ENCODE peak calls at places on chromosomes 16 and 17, in eight cellular contexts. One of them, this sample, is unnamed.

GRCh38 chr17:36599546-36600250 is 1.7 kb upstream of the MRM1 start:
- DNase-seq in right cardiac atrium: no peak
- DNase-seq in mesendoderm: no peak
- DNase-seq in PC-9: no peak
- DNase-seq in adrenal gland: no peak
- DNase-seq in fibroblast of villous mesenchyme: no peak
- DNase-seq in neural progenitor cell: no peak
- DNase-seq in naive thymus-derived CD4-positive, alpha-beta T cell: no peak
- DNase-seq in this sample: no peak

GRCh38 chr16:11819798-11820197 is 22.7 kb upstream of the ZC3H7A start:
- DNase-seq in PC-9: no peak
- DNase-seq in adrenal gland: no peak
- DNase-seq in fibroblast of villous mesenchyme: no peak
- DNase-seq in mesendoderm: no peak
- DNase-seq in naive thymus-derived CD4-positive, alpha-beta T cell: no peak
- DNase-seq in neural progenitor cell: no peak
- DNase-seq in right cardiac atrium: no peak
- DNase-seq in this sample: no peak

GRCh38 chr17:36657763-36658490 is 56.5 kb downstream of the MRM1 start:
- DNase-seq in adrenal gland: no peak
- DNase-seq in naive thymus-derived CD4-positive, alpha-beta T cell: no peak
- DNase-seq in fibroblast of villous mesenchyme: peak
- DNase-seq in neural progenitor cell: peak
- DNase-seq in right cardiac atrium: peak
- DNase-seq in PC-9: no peak
- DNase-seq in mesendoderm: peak
- DNase-seq in this sample: no peak

GRCh38 chr17:31692632-31693031 is 166.4 kb downstream of the COPRS start:
- DNase-seq in right cardiac atrium: no peak
- DNase-seq in fibroblast of villous mesenchyme: no peak
- DNase-seq in neural progenitor cell: no peak
- DNase-seq in naive thymus-derived CD4-positive, alpha-beta T cell: no peak
- DNase-seq in adrenal gland: no peak
- DNase-seq in mesendoderm: no peak
- DNase-seq in PC-9: no peak
- DNase-seq in this sample: no peak

GRCh38 chr16:79601092-79601977 is 798 bp upstream of the MAF start:
- DNase-seq in PC-9: no peak
- DNase-seq in adrenal gland: peak
- DNase-seq in neural progenitor cell: peak
- DNase-seq in fibroblast of villous mesenchyme: peak
- DNase-seq in naive thymus-derived CD4-positive, alpha-beta T cell: peak
- DNase-seq in mesendoderm: peak
- DNase-seq in right cardiac atrium: peak
- DNase-seq in this sample: no peak

GRCh38 chr17:73304438-73304837 is 7.4 kb downstream of the CDC42EP4 start:
- DNase-seq in neural progenitor cell: no peak
- DNase-seq in naive thymus-derived CD4-positive, alpha-beta T cell: no peak
- DNase-seq in right cardiac atrium: no peak
- DNase-seq in mesendoderm: peak
- DNase-seq in adrenal gland: no peak
- DNase-seq in PC-9: no peak
- DNase-seq in fibroblast of villous mesenchyme: peak
- DNase-seq in this sample: no peak

GRCh38 chr17:18987230-18987610 is 17.3 kb downstream of the FAM83G start:
- DNase-seq in PC-9: no peak
- DNase-seq in neural progenitor cell: no peak
- DNase-seq in right cardiac atrium: peak
- DNase-seq in mesendoderm: no peak
- DNase-seq in adrenal gland: no peak
- DNase-seq in fibroblast of villous mesenchyme: no peak
- DNase-seq in naive thymus-derived CD4-positive, alpha-beta T cell: no peak
- DNase-seq in this sample: no peak

GRCh38 chr17:38585056-38585804 is 20.5 kb downstream of the SRCIN1 start:
- DNase-seq in PC-9: peak
- DNase-seq in naive thymus-derived CD4-positive, alpha-beta T cell: no peak
- DNase-seq in adrenal gland: no peak
- DNase-seq in fibroblast of villous mesenchyme: no peak
- DNase-seq in neural progenitor cell: peak
- DNase-seq in right cardiac atrium: no peak
- DNase-seq in mesendoderm: peak
- DNase-seq in this sample: no peak

GRCh38 chr17:21041753-21042433 is 918 bp downstream of the USP22 start:
- DNase-seq in adrenal gland: peak
- DNase-seq in naive thymus-derived CD4-positive, alpha-beta T cell: peak
- DNase-seq in mesendoderm: peak
- DNase-seq in PC-9: peak
- DNase-seq in right cardiac atrium: peak
- DNase-seq in fibroblast of villous mesenchyme: peak
- DNase-seq in neural progenitor cell: peak
- DNase-seq in this sample: peak

GRCh38 chr16:4586297-4586696 is 28.4 kb downstream of the UBALD1 start:
- DNase-seq in right cardiac atrium: no peak
- DNase-seq in PC-9: no peak
- DNase-seq in naive thymus-derived CD4-positive, alpha-beta T cell: no peak
- DNase-seq in mesendoderm: no peak
- DNase-seq in adrenal gland: no peak
- DNase-seq in neural progenitor cell: no peak
- DNase-seq in fibroblast of villous mesenchyme: no peak
- DNase-seq in this sample: no peak

GRCh38 chr16:28258571-28258970 is 33.8 kb upstream of the SBK1 start:
- DNase-seq in adrenal gland: no peak
- DNase-seq in PC-9: peak
- DNase-seq in mesendoderm: no peak
- DNase-seq in right cardiac atrium: peak
- DNase-seq in naive thymus-derived CD4-positive, alpha-beta T cell: no peak
- DNase-seq in fibroblast of villous mesenchyme: no peak
- DNase-seq in neural progenitor cell: peak
- DNase-seq in this sample: no peak

GRCh38 chr17:74923538-74924249 is 379 bp upstream of the OTOP2 start:
- DNase-seq in neural progenitor cell: peak
- DNase-seq in fibroblast of villous mesenchyme: peak
- DNase-seq in right cardiac atrium: peak
- DNase-seq in PC-9: no peak
- DNase-seq in mesendoderm: peak
- DNase-seq in naive thymus-derived CD4-positive, alpha-beta T cell: peak
- DNase-seq in adrenal gland: peak
- DNase-seq in this sample: no peak

GRCh38 chr17:43952724-43953666 is 745 bp downstream of the PYY start:
- DNase-seq in naive thymus-derived CD4-positive, alpha-beta T cell: no peak
- DNase-seq in adrenal gland: no peak
- DNase-seq in mesendoderm: peak
- DNase-seq in fibroblast of villous mesenchyme: no peak
- DNase-seq in PC-9: no peak
- DNase-seq in neural progenitor cell: peak
- DNase-seq in right cardiac atrium: no peak
- DNase-seq in this sample: no peak

GRCh38 chr17:50123649-50124349 is 6.2 kb downstream of the SAMD14 start:
- DNase-seq in mesendoderm: peak
- DNase-seq in naive thymus-derived CD4-positive, alpha-beta T cell: no peak
- DNase-seq in right cardiac atrium: peak
- DNase-seq in PC-9: no peak
- DNase-seq in neural progenitor cell: peak
- DNase-seq in fibroblast of villous mesenchyme: peak
- DNase-seq in adrenal gland: no peak
- DNase-seq in this sample: no peak

GRCh38 chr16:88681709-88682451 is 4.4 kb downstream of the SNAI3 start:
- DNase-seq in PC-9: no peak
- DNase-seq in neural progenitor cell: no peak
- DNase-seq in naive thymus-derived CD4-positive, alpha-beta T cell: no peak
- DNase-seq in adrenal gland: no peak
- DNase-seq in fibroblast of villous mesenchyme: no peak
- DNase-seq in mesendoderm: no peak
- DNase-seq in right cardiac atrium: no peak
- DNase-seq in this sample: no peak

GRCh38 chr16:3793161-3793576 is 75.8 kb upstream of the TRAP1 start:
- DNase-seq in right cardiac atrium: peak
- DNase-seq in neural progenitor cell: no peak
- DNase-seq in mesendoderm: peak
- DNase-seq in fibroblast of villous mesenchyme: no peak
- DNase-seq in adrenal gland: no peak
- DNase-seq in naive thymus-derived CD4-positive, alpha-beta T cell: no peak
- DNase-seq in PC-9: no peak
- DNase-seq in this sample: peak

GRCh38 chr16:83615553-83615952 is 192.2 kb upstream of the HSBP1 start:
- DNase-seq in mesendoderm: no peak
- DNase-seq in right cardiac atrium: no peak
- DNase-seq in neural progenitor cell: no peak
- DNase-seq in fibroblast of villous mesenchyme: peak
- DNase-seq in adrenal gland: no peak
- DNase-seq in PC-9: no peak
- DNase-seq in naive thymus-derived CD4-positive, alpha-beta T cell: no peak
- DNase-seq in this sample: no peak

GRCh38 chr17:27345141-27345904 is 51.4 kb downstream of the WSB1 start:
- DNase-seq in adrenal gland: peak
- DNase-seq in naive thymus-derived CD4-positive, alpha-beta T cell: no peak
- DNase-seq in right cardiac atrium: no peak
- DNase-seq in PC-9: no peak
- DNase-seq in mesendoderm: peak
- DNase-seq in neural progenitor cell: peak
- DNase-seq in fibroblast of villous mesenchyme: no peak
- DNase-seq in this sample: no peak

GRCh38 chr16:138049-138417 is 440 bp downstream of the NPRL3 start:
- DNase-seq in fibroblast of villous mesenchyme: peak
- DNase-seq in PC-9: no peak
- DNase-seq in neural progenitor cell: peak
- DNase-seq in mesendoderm: peak
- DNase-seq in naive thymus-derived CD4-positive, alpha-beta T cell: peak
- DNase-seq in adrenal gland: peak
- DNase-seq in right cardiac atrium: peak
- DNase-seq in this sample: no peak

GRCh38 chr16:73122604-73123386 is 74.9 kb upstream of the ZFHX3 start:
- DNase-seq in naive thymus-derived CD4-positive, alpha-beta T cell: no peak
- DNase-seq in PC-9: no peak
- DNase-seq in neural progenitor cell: no peak
- DNase-seq in adrenal gland: peak
- DNase-seq in fibroblast of villous mesenchyme: peak
- DNase-seq in mesendoderm: no peak
- DNase-seq in right cardiac atrium: peak
- DNase-seq in this sample: no peak

GRCh38 chr16:75617121-75617520 is 6.0 kb downstream of the ADAT1 start:
- DNase-seq in mesendoderm: no peak
- DNase-seq in neural progenitor cell: no peak
- DNase-seq in PC-9: no peak
- DNase-seq in naive thymus-derived CD4-positive, alpha-beta T cell: no peak
- DNase-seq in adrenal gland: no peak
- DNase-seq in right cardiac atrium: no peak
- DNase-seq in fibroblast of villous mesenchyme: no peak
- DNase-seq in this sample: no peak

DNA sequence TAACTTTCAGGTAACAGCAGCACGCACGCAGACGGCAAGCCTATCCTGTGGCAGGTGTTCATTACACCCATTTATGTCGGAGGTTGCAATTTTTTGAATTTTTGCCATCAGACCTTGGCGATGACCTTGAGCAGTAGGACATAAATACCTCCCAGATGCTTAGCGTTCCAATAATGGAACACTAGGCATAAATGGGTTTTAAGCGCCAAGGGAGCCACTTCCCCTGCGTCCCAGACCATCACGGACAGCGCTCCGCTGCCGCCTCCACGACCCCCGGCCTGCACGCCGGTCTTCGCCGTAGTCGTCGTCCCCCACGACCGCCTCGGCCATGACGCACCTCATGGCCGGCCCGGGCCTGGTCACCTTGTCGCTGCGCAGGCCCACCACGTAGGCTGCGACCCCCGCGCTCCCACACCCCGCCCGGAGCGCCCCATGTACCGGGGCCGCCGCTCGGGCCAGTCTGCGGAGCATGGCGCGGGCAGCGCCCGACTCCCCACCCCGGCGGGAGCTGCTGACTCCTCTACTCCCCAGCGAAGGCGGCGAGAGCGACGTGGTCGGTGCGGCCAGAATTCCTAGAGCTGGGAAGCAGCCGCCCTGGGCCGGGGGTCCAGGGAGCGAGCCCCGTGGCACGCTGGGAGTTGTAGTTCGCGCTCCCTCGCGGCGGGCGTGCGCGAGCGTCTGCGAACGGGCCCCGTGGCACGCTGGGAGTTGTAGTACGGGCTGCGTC is 22.7 kb downstream of the TMEM235 start:
- DNase-seq in neural progenitor cell: peak
- DNase-seq in adrenal gland: peak
- DNase-seq in right cardiac atrium: peak
- DNase-seq in naive thymus-derived CD4-positive, alpha-beta T cell: peak
- DNase-seq in mesendoderm: peak
- DNase-seq in fibroblast of villous mesenchyme: peak
- DNase-seq in PC-9: no peak
- DNase-seq in this sample: peak
- H3K4me3 ChIP-seq in neural progenitor cell: peak
- H3K4me3 ChIP-seq in adrenal gland: peak
- H3K4me3 ChIP-seq in right cardiac atrium: peak
- H3K4me3 ChIP-seq in naive thymus-derived CD4-positive, alpha-beta T cell: peak
- H3K4me3 ChIP-seq in mesendoderm: peak
- H3K4me3 ChIP-seq in fibroblast of villous mesenchyme: peak
- H3K4me3 ChIP-seq in PC-9: peak
- H3K4me3 ChIP-seq in this sample: peak

GRCh38 chr16:30950516-30951073 is 1.7 kb downstream of the ORAI3 start:
- DNase-seq in neural progenitor cell: no peak
- DNase-seq in mesendoderm: no peak
- DNase-seq in naive thymus-derived CD4-positive, alpha-beta T cell: no peak
- DNase-seq in PC-9: no peak
- DNase-seq in adrenal gland: no peak
- DNase-seq in right cardiac atrium: no peak
- DNase-seq in fibroblast of villous mesenchyme: no peak
- DNase-seq in this sample: no peak
- H3K4me3 ChIP-seq in neural progenitor cell: peak
- H3K4me3 ChIP-seq in mesendoderm: no peak
- H3K4me3 ChIP-seq in naive thymus-derived CD4-positive, alpha-beta T cell: peak
- H3K4me3 ChIP-seq in PC-9: peak
- H3K4me3 ChIP-seq in adrenal gland: peak
- H3K4me3 ChIP-seq in right cardiac atrium: no peak
- H3K4me3 ChIP-seq in fibroblast of villous mesenchyme: peak
- H3K4me3 ChIP-seq in this sample: peak

DNA sequence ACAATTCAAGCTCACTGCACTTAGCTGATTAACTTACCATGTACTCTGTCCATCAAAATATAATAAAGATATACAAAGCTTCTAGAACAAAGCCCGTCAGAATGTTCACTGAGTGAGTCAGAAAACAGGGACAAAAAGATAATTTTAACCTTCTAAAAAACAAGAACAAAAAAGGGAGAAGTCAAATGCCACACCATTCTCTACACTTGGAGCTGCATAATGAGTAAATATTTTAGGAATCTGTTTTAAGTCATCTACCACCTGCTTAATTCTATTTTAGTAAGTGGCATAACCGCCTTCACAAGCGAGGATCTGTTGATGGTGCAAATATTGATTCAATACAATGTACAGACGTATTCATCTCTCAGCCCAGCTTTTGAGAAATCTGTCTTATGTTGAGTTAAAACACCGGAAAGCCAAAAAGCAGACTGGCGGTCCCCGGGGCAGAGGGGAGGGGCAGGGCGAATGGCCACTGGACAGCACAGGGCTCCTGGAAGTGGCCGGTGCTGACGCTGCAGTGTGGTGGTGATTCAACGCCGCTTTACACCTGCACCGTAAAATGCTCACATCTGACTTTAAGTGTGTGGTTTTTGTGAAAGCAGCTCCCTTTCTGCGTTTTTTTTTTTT is 20.1 kb downstream of the RAB40B start:
- DNase-seq in PC-9: no peak
- DNase-seq in neural progenitor cell: no peak
- DNase-seq in naive thymus-derived CD4-positive, alpha-beta T cell: no peak
- DNase-seq in fibroblast of villous mesenchyme: no peak
- DNase-seq in adrenal gland: no peak
- DNase-seq in right cardiac atrium: peak
- DNase-seq in mesendoderm: no peak
- DNase-seq in this sample: no peak
- H3K4me3 ChIP-seq in PC-9: no peak
- H3K4me3 ChIP-seq in neural progenitor cell: no peak
- H3K4me3 ChIP-seq in naive thymus-derived CD4-positive, alpha-beta T cell: no peak
- H3K4me3 ChIP-seq in fibroblast of villous mesenchyme: no peak
- H3K4me3 ChIP-seq in adrenal gland: no peak
- H3K4me3 ChIP-seq in right cardiac atrium: no peak
- H3K4me3 ChIP-seq in mesendoderm: no peak
- H3K4me3 ChIP-seq in this sample: no peak

GRCh38 chr17:41666336-41666680 is 22.4 kb upstream of the EIF1 start:
- DNase-seq in right cardiac atrium: no peak
- DNase-seq in mesendoderm: peak
- DNase-seq in neural progenitor cell: peak
- DNase-seq in PC-9: peak
- DNase-seq in naive thymus-derived CD4-positive, alpha-beta T cell: no peak
- DNase-seq in adrenal gland: peak
- DNase-seq in fibroblast of villous mesenchyme: peak
- DNase-seq in this sample: no peak
- H3K4me3 ChIP-seq in right cardiac atrium: peak
- H3K4me3 ChIP-seq in mesendoderm: peak
- H3K4me3 ChIP-seq in neural progenitor cell: peak
- H3K4me3 ChIP-seq in PC-9: peak
- H3K4me3 ChIP-seq in naive thymus-derived CD4-positive, alpha-beta T cell: peak
- H3K4me3 ChIP-seq in adrenal gland: peak
- H3K4me3 ChIP-seq in fibroblast of villous mesenchyme: peak
- H3K4me3 ChIP-seq in this sample: peak

This sample was measured in coronary artery.